ENCODE peak calls at places on chromosomes 13 and 19, in five cellular contexts. Y is CD4-positive, alpha-beta memory T cell; U is stimulated activated CD4-positive, alpha-beta T cell treated with anti-CD3 and anti-CD28 coated beads, Interleukin-4, amount 100 ng/mL, for 4 hours; C is epithelial cell of esophagus; L is Kasumi-1. E is an unnamed sample.

GRCh38 chr13:33639640-33640080 is 178.3 kb upstream of the RFC3 start:
- DNase-seq in Y (no peak), U (peak; percentile 30), C (peak; percentile 86), L (no peak), E (no peak)

GRCh38 chr13:74306496-74306895 is 172.3 kb upstream of the KLF12 start:
- DNase-seq in Y (no peak), U (no peak), C (no peak), L (no peak), E (no peak)

GRCh38 chr19:290539-291521 is at the start of gene PLPP2:
- DNase-seq in Y (no peak), U (peak; percentile 23), C (peak; percentile 67), L (no peak), E (no peak)

GRCh38 chr19:54345938-54346386 is 7.0 kb upstream of the LILRA4 start:
- DNase-seq in Y (no peak), U (no peak), C (no peak), L (peak; percentile 30), E (peak; percentile 42)

GRCh38 chr13:107865643-107866006 is 349.7 kb downstream of the LIG4 start:
- DNase-seq in Y (no peak), U (no peak), C (no peak), L (no peak), E (no peak)

GRCh38 chr13:25608181-25608580 is 236.4 kb downstream of the ATP8A2 start:
- DNase-seq in Y (no peak), U (no peak), C (no peak), L (no peak), E (no peak)

GRCh38 chr13:109871018-109871370 is 84.6 kb upstream of the IRS2 start:
- DNase-seq in Y (no peak), U (no peak), C (peak; percentile 76), L (no peak), E (no peak)

GRCh38 chr13:106373989-106374572 is 161.4 kb downstream of the EFNB2 start:
- DNase-seq in Y (no peak), U (no peak), C (peak; percentile 30), L (peak; percentile 61), E (no peak)

GRCh38 chr19:46022061-46022430 is 807 bp downstream of the PGLYRP1 start:
- DNase-seq in Y (no peak), U (no peak), C (no peak), L (no peak), E (no peak)

GRCh38 chr19:10007811-10008211 is 2.5 kb downstream of the COL5A3 start:
- DNase-seq in Y (no peak), U (no peak), C (no peak), L (no peak), E (no peak)

GRCh38 chr13:112781881-112782361 is 92.1 kb downstream of the ATP11A start:
- DNase-seq in Y (no peak), U (no peak), C (peak; percentile 8), L (no peak), E (no peak)

GRCh38 chr19:44657211-44657921 is 13.7 kb downstream of the PVR start:
- DNase-seq in Y (peak; percentile 45), U (peak; percentile 66), C (peak; percentile 48), L (peak; percentile 80), E (peak; percentile 58)

GRCh38 chr19:13692096-13692495 is 72.2 kb upstream of the MRI1 start:
- DNase-seq in Y (no peak), U (no peak), C (peak; percentile 56), L (no peak), E (no peak)